ENCODE peak calls at places on chromosome 1, in eight cellular contexts. X is adrenal gland; P is neural progenitor cell; F is Panc1; T is heart left ventricle; Y is fibroblast of lung; R is CD8-positive, alpha-beta memory T cell; V is suprapubic skin. K is an unnamed sample. For H3K9me3 and H3K4me1, the result is how much of the 10 kb centered on the place peaks cover.

GRCh38 chr1:230108580-230108979 is 41.5 kb downstream of the GALNT2 start:
- DNase-seq in T (no peak), F (no peak), X (no peak), P (no peak), V (no peak), R (no peak), Y (peak), K (no peak)

GRCh38 chr1:88288571-88288970 is 395.5 kb upstream of the PKN2 start:
- DNase-seq in F (no peak), V (no peak), Y (no peak), X (no peak), P (no peak), T (no peak), R (no peak), K (no peak)

GRCh38 chr1:40078512-40079333 is 18.3 kb downstream of the PPT1 start:
- DNase-seq in P (peak), V (no peak), F (no peak), R (peak), X (peak), Y (peak), T (peak), K (no peak)

GRCh38 chr1:221117548-221117951 is 238.3 kb downstream of the HLX start:
- DNase-seq in P (no peak), F (no peak), T (peak), R (no peak), V (no peak), X (no peak), Y (peak), K (no peak)

GRCh38 chr1:7770620-7770938 is 517 bp upstream of the VAMP3 start:
- DNase-seq in Y (no peak), T (no peak), V (no peak), F (peak), P (no peak), R (no peak), X (no peak), K (no peak)

GRCh38 chr1:153779781-153780541 is 4.8 kb downstream of the SLC27A3 start:
- DNase-seq in X (peak), P (no peak), F (no peak), V (no peak), R (no peak), Y (no peak), T (no peak), K (no peak)

GRCh38 chr1:19424651-19425570 is 60.4 kb downstream of the CAPZB start:
- DNase-seq in P (no peak), V (no peak), Y (no peak), X (no peak), T (no peak), F (no peak), R (no peak), K (no peak)

GRCh38 chr1:153775432-153776311 is 465 bp downstream of the SLC27A3 start:
- DNase-seq in T (peak), V (no peak), Y (peak), F (no peak), P (peak), X (no peak), R (peak), K (peak)

GRCh38 chr1:10451286-10451685 is 1.5 kb downstream of the CORT start:
- DNase-seq in Y (peak), P (peak), V (no peak), X (no peak), F (no peak), T (no peak), R (no peak), K (no peak)

DNA sequence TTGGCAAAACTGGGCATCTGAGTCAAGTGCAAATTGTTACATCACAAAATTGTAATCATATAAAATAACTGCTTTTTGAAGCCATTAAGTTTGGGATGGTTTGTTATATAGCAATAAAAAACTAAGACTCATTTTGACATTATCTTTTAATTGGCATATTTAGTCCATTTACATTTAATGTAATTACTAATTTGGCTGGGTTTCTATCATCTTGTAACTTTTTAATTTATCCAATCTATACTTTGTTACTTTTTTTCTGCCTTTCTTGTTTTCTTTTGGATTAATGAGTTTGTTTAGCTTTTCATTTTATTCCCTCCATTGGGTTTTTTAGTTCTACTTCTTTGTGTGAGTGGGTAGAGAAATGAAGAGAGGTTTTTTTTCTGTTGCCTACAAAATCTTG is 76.3 kb downstream of the DRAM2 start:
- DNase-seq in P (no peak), R (no peak), T (no peak), F (no peak), V (no peak), X (no peak), Y (no peak), K (no peak)
- H3K9me3 ChIP-seq in P (under half), R (under half), T (half or more), F (under half), V (under half), X (under half), Y (under half), K (under half)

GRCh38 chr1:208185801-208186201 is 58.4 kb downstream of the PLXNA2 start:
- DNase-seq in X (no peak), Y (peak), T (no peak), P (no peak), V (no peak), F (no peak), R (no peak), K (no peak)
- H3K27ac ChIP-seq in X (no peak), Y (no peak), T (no peak), P (no peak), V (no peak), F (no peak), R (no peak), K (no peak)

DNA sequence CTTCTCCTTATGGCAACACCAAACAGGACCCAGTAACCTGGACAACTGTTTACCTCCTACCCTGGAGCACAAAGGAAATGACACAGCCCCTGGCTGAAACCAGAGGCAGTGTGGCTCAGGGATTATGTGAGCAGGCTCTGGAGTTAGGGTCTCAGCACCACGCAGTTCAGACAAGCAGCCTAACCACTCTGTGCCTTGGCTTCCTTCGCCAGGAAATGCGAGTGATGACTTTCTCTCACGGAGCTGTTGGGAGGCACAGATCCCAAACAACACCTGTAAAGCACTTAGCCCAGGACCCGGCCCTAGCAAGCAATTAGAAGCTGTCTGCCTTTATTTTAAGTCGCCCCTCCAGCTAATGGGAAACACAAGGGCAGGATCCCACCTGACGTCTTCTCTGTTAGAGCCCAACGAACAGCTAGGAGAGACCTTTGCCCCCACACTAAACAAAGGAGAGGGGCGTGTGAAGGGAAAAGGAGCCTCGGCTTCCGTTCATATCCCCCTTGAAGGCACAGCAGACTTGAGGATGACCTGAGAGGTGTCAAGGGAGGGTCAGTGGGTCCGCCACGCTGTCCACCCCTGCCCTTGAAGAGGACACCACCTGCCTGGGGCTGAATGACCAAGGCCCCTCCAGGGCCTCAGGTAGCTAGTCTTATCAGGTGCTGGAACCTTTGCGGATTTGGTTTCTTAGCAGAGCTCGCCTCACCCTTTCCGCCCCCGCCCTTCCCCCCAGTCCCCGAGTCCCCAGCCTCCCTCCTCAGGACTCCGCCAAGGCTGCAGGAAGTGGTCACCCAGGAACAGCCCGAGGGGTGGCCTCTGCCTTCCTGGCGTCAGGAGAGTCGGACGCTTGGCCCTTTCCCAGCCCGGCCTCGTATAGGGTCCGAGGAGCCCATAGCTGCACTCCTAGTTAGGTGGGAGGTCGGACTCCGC is 836 bp downstream of the TMEM63A start:
- DNase-seq in P (peak), X (peak), F (no peak), V (peak), R (peak), T (peak), Y (peak), K (no peak)
- H3K4me1 ChIP-seq in P (under half), X (under half), F (under half), V (half or more), R (half or more), T (half or more), Y (under half), K (under half)

GRCh38 chr1:3988431-3988830 is 88.4 kb upstream of the C1orf174 start:
- DNase-seq in T (no peak), R (no peak), X (no peak), V (no peak), P (no peak), Y (no peak), F (no peak), K (no peak)
- H3K9me3 ChIP-seq in T (under half), R (under half), X (under half), V (under half), P (under half), Y (under half), F (under half), K (under half)

GRCh38 chr1:9374748-9375345 is 82.2 kb downstream of the SPSB1 start:
- DNase-seq in F (no peak), Y (no peak), X (no peak), T (no peak), P (peak), V (no peak), R (no peak), K (no peak)
- H3K27ac ChIP-seq in F (peak), Y (no peak), X (no peak), T (no peak), P (no peak), V (no peak), R (no peak), K (peak)

DNA sequence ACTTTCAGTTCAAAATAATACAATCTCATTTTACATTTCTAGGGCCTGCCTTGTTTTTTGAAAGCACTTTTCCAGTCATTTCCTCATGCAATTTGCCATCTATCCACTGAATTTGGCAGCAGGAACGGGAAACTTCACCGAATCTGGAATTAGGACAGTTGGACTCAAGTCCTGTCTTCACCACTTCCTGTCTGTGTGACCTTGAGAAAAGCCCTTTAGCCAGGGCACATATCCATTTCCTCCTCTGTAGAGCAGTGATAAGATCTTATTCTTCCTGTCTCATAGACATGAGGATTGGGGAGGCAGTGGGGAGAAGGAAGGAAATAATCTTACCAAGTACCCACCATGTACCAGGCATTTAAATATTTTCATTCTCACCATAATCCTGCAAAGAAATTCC is 12.0 kb downstream of the VAV3 start:
- DNase-seq in Y (no peak), F (no peak), T (peak), V (no peak), R (no peak), P (no peak), X (no peak), K (no peak)
- H3K4me1 ChIP-seq in Y (under half), F (under half), T (under half), V (under half), R (under half), P (under half), X (under half), K (under half)

DNA sequence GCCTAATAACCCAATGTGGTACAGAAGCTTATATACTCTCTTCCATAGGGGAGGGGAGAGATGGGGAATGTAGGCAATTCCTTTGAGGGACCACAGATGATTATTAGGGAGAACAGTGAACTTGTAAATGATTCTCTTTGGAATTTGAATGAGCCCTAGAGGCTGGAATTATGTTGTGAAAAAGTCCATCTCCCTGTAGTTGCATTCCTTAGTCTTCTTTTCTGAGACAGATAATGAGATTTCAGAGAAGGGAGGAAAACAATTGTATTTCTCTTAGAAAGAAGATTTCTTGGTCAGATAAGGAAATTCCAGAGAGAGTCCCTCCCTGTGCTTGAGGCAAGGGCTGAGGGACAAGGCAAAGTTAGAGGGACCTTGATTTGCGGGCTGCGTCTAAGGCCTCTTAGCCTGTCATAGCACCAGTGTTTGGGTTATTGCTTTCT is 89.0 kb upstream of the HMCN1 start:
- DNase-seq in R (no peak), X (no peak), T (no peak), Y (peak), V (no peak), F (no peak), P (peak), K (no peak)
- H3K9me3 ChIP-seq in R (under half), X (under half), T (under half), Y (under half), V (under half), F (under half), P (under half), K (under half)

GRCh38 chr1:89429062-89429461 is 65.2 kb downstream of the GBP6 start:
- DNase-seq in V (no peak), F (no peak), T (no peak), Y (no peak), X (no peak), R (no peak), P (no peak), K (no peak)
- H3K27ac ChIP-seq in V (no peak), F (no peak), T (no peak), Y (no peak), X (no peak), R (no peak), P (no peak), K (no peak)

DNA sequence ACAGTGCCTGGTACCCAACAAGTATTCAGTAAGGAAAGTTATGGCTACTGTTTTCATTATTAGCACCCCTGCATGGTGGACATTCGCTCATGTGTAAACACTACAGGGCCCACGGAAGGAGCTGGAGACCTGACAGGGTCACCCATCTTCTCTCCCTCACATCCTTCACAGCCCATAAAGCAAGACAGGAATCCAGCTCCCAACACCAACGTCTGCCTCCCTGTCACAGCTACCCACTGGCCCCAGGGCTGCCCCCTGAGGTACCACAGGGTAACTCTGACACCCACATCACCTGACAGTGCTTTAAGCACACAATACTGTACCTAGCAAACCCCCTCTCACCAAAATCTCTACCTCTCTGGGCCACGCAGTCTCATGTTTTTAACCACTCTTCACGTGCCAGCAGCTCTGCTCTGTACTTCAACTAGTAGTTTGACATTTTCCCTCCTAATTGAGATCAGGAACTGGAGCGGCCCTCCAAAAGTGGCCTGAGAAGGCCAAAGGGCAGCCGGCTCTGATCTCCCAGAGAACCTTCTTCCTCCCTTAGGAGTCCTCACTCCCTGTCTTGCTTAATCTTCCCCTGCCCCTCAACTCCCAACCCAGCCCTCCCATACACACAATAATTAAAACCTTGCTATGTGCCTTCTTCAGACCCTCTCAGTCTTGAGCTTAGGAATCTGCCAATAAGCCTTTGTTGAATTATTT is 76.8 kb downstream of the CD34 start:
- DNase-seq in V (peak), X (no peak), T (no peak), F (no peak), R (no peak), P (no peak), Y (no peak), K (peak)
- H3K4me1 ChIP-seq in V (half or more), X (under half), T (half or more), F (under half), R (half or more), P (under half), Y (under half), K (under half)

K was measured in ascending aorta.